ENCODE peak calls at places on chromosomes 13 and 19, in four cellular contexts. O is suprapubic skin, T is psoas muscle, Q is bronchial epithelial cell. N is an unnamed sample.

GRCh38 chr19:18596752-18597157 is 8.2 kb downstream of the REX1BD start:
- DNase-seq in O (no peak), T (peak), Q (no peak), N (no peak)

GRCh38 chr13:84896128-84896527 is 903.1 kb downstream of the SLITRK6 start:
- DNase-seq in O (no peak), T (no peak), Q (peak), N (peak)

GRCh38 chr13:95258619-95259194 is 42.5 kb downstream of the ABCC4 start:
- DNase-seq in O (no peak), T (no peak), Q (no peak), N (peak)

GRCh38 chr13:76884167-76884566 is 2.0 kb downstream of the KCTD12 start:
- DNase-seq in O (no peak), T (peak), Q (peak), N (no peak)

GRCh38 chr19:54420383-54421168 is 5.3 kb downstream of the TTYH1 start:
- DNase-seq in O (no peak), T (no peak), Q (no peak), N (no peak)

GRCh38 chr13:110319774-110320509 is 12.9 kb downstream of the COL4A2 start:
- DNase-seq in O (no peak), T (no peak), Q (peak), N (peak)

GRCh38 chr19:47270408-47270807 is 4.3 kb upstream of the INAFM1 start:
- DNase-seq in O (no peak), T (no peak), Q (no peak), N (no peak)

GRCh38 chr13:99281811-99282263 is 23.7 kb upstream of the GPR18 start:
- DNase-seq in O (peak), T (peak), Q (no peak), N (no peak)

GRCh38 chr13:26628706-26629105 is 71.2 kb downstream of the WASF3 start:
- DNase-seq in O (no peak), T (no peak), Q (peak), N (no peak)

GRCh38 chr19:45640849-45641273 is 1.7 kb upstream of the EML2 start:
- DNase-seq in O (no peak), T (no peak), Q (peak), N (no peak)

GRCh38 chr19:45793178-45793564 is 526 bp upstream of the DMWD start:
- DNase-seq in O (no peak), T (no peak), Q (no peak), N (no peak)

GRCh38 chr13:77417897-77418296 is 91.0 kb upstream of the MYCBP2 start:
- DNase-seq in O (no peak), T (no peak), Q (no peak), N (no peak)

GRCh38 chr13:47087841-47088240 is 191.0 kb upstream of the HTR2A start:
- DNase-seq in O (no peak), T (no peak), Q (no peak), N (no peak)

GRCh38 chr13:86729206-86729605 is 930.0 kb upstream of the SLITRK6 start:
- DNase-seq in O (no peak), T (no peak), Q (no peak), N (no peak)

GRCh38 chr19:17327068-17327653 is 7.5 kb downstream of the ANO8 start:
- DNase-seq in O (no peak), T (no peak), Q (no peak), N (no peak)

GRCh38 chr13:82438320-82438719 is 1444.0 kb downstream of the SLITRK1 start:
- DNase-seq in O (no peak), T (no peak), Q (no peak), N (no peak)

GRCh38 chr13:43285891-43286602 is 262.7 kb downstream of the DNAJC15 start:
- DNase-seq in O (no peak), T (peak), Q (no peak), N (no peak)

GRCh38 chr19:771332-771785 is 20.4 kb downstream of the MISP start:
- DNase-seq in O (no peak), T (peak), Q (peak), N (no peak)

DNA sequence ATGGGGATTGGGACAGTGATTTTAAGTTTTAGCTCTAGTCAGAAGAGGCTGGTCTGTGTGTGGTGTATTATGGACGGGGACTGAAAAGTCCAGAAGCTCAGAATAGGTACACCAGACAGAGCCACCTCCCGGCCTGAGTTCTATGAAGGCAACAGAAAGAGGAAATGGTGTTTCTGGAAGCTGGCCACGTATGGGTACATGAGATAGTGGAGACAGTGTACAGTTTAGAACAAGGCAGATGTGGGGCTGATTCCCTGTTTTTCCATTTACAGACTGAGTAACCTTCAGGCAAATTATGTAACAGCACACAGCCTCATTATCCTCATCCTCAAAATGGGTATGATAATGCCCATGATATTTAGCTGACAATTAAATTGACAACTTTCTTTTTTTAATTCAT is 1.3 kb downstream of the ZNF175 start:
- DNase-seq in O (no peak), T (no peak), Q (no peak), N (no peak)
- H3K4me3 ChIP-seq in O (no peak), T (peak), Q (no peak), N (peak)

GRCh38 chr19:57688011-57688763 is 6.4 kb downstream of the ZNF551 start:
- DNase-seq in O (no peak), T (no peak), Q (peak), N (no peak)
- H3K4me3 ChIP-seq in O (no peak), T (no peak), Q (no peak), N (no peak)

GRCh38 chr19:39407644-39408391 is 1.2 kb downstream of the ZFP36 start:
- DNase-seq in O (peak), T (peak), Q (no peak), N (no peak)
- H3K4me3 ChIP-seq in O (peak), T (peak), Q (peak), N (peak)

DNA sequence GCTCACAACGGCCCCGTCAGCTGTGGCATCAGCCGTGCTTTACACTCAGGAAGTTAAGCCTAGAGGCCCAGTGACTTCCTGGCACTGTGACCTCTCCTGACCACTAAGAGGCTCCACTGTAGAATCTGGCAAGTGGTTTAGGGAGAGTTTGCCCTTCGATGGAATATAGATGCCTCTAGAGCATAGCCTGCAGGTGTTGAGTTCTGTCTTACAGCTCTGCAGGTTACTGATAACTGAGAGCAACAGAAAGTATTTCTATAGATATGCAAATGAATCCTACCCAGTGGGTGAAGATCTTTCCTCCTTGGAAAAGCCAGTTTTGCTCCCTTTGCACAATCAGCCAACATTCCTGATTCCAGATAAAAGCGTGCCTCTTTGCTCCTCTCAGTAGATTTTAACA is 35.8 kb downstream of the ATP12A start:
- DNase-seq in O (no peak), T (no peak), Q (no peak), N (no peak)
- H3K4me3 ChIP-seq in O (no peak), T (no peak), Q (no peak), N (no peak)

GRCh38 chr19:30061557-30062330 is 119.7 kb downstream of the URI1 start:
- DNase-seq in O (peak), T (no peak), Q (no peak), N (no peak)

GRCh38 chr19:30059741-30060140 is 117.7 kb downstream of the URI1 start:
- DNase-seq in O (peak), T (no peak), Q (no peak), N (no peak)

GRCh38 chr19:30062331-30063183 is 120.5 kb downstream of the URI1 start:
- DNase-seq in O (peak), T (no peak), Q (no peak), N (no peak)

GRCh38 chr19:30063184-30064020 is 121.4 kb downstream of the URI1 start:
- DNase-seq in O (peak), T (no peak), Q (no peak), N (no peak)

GRCh38 chr19:30060872-30061556 is 119.0 kb downstream of the URI1 start:
- DNase-seq in O (peak), T (no peak), Q (no peak), N (no peak)
- H3K4me3 ChIP-seq in O (no peak), T (no peak), Q (no peak), N (no peak)

GRCh38 chr19:6534451-6535093 is 3.7 kb downstream of the TNFSF9 start:
- DNase-seq in O (no peak), T (no peak), Q (peak), N (no peak)

GRCh38 chr19:6532244-6532999 is 1.6 kb downstream of the TNFSF9 start:
- DNase-seq in O (no peak), T (no peak), Q (no peak), N (no peak)

GRCh38 chr19:6535558-6536137 is 4.8 kb downstream of the TNFSF9 start:
- DNase-seq in O (no peak), T (no peak), Q (no peak), N (no peak)

GRCh38 chr19:6533000-6533328 is 2.1 kb downstream of the TNFSF9 start:
- DNase-seq in O (no peak), T (no peak), Q (no peak), N (no peak)

GRCh38 chr19:6533746-6534418 is 3.1 kb downstream of the TNFSF9 start:
- DNase-seq in O (no peak), T (no peak), Q (no peak), N (no peak)
- H3K4me3 ChIP-seq in O (no peak), T (no peak), Q (no peak), N (no peak)

GRCh38 chr13:71290963-71291937 is 575.8 kb downstream of the DACH1 start:
- DNase-seq in O (no peak), T (no peak), Q (peak), N (peak)
- H3K4me3 ChIP-seq in O (peak), T (peak), Q (no peak), N (peak)

DNA sequence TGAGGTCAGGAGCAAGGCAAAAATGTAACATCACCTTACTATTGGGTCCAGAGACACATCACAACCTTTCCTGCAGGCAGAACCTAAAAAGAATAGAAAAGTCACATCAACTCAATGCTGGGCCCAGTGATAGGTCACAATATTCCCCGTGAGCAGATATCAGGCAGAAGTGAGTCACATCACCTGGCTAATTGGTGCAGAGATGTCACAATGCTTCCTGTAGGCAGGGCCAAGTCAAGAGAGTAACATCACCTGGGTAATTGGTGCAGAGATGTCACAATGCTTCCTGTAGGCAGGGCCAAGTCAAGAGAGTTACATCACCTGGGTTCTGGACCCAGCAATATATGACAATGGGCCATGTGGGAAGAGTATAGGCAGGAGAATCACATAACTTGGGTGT is 63.4 kb downstream of the ZNF726 start:
- DNase-seq in O (no peak), T (no peak), Q (no peak), N (no peak)
- H3K4me3 ChIP-seq in O (no peak), T (no peak), Q (no peak), N (no peak)

GRCh38 chr19:14136509-14137281 is at the start of gene ASF1B:
- DNase-seq in O (peak), T (peak), Q (peak), N (peak)
- H3K4me3 ChIP-seq in O (peak), T (peak), Q (peak), N (peak)

N was measured in epithelial cell of proximal tubule.